ENCODE peak calls at places on chromosome 20, in ten cellular contexts. F is HFF-Myc, X is PC-3, B is HCT116, E is tibial artery, L is IMR-90, Y is WERI-Rb-1, T is colonic mucosa, Q is Peyer's patch, S is BE2C. J is an unnamed sample.

GRCh38 chr20:23564927-23565326 is 3.4 kb downstream of the CST9L start:
- DNase-seq in F (no peak), X (no peak), B (no peak), E (no peak), L (no peak), Y (no peak), T (no peak), Q (no peak), S (no peak), J (no peak)

GRCh38 chr20:24814556-24815195 is 134.4 kb upstream of the CST7 start:
- DNase-seq in F (no peak), X (no peak), B (no peak), E (no peak), L (no peak), Y (no peak), T (no peak), Q (no peak), S (no peak), J (no peak)

GRCh38 chr20:45552456-45552855 is 5.3 kb upstream of the EPPIN start:
- DNase-seq in F (no peak), X (no peak), B (no peak), E (no peak), L (no peak), Y (no peak), T (peak), Q (no peak), S (no peak), J (no peak)

GRCh38 chr20:35369804-35370203 is 42.0 kb downstream of the UQCC1 start:
- DNase-seq in F (no peak), X (no peak), B (no peak), E (no peak), L (peak), Y (no peak), T (no peak), Q (no peak), S (no peak), J (no peak)

GRCh38 chr20:25009218-25010145 is 16.9 kb upstream of the APMAP start:
- DNase-seq in F (no peak), X (no peak), B (no peak), E (peak), L (no peak), Y (no peak), T (no peak), Q (peak), S (no peak), J (no peak)

GRCh38 chr20:64119681-64120341 is 12.4 kb upstream of the NPBWR2 start:
- DNase-seq in F (no peak), X (no peak), B (peak), E (no peak), L (no peak), Y (no peak), T (no peak), Q (peak), S (no peak), J (no peak)

GRCh38 chr20:9884666-9885065 is 45.8 kb upstream of the PAK5 start:
- DNase-seq in F (no peak), X (peak), B (no peak), E (no peak), L (peak), Y (no peak), T (no peak), Q (no peak), S (no peak), J (no peak)

GRCh38 chr20:57547250-57547649 is 13.7 kb upstream of the PCK1 start:
- DNase-seq in F (no peak), X (peak), B (no peak), E (no peak), L (peak), Y (no peak), T (no peak), Q (peak), S (no peak), J (no peak)

GRCh38 chr20:3323398-3323797 is 84.1 kb downstream of the DNAAF9 start:
- DNase-seq in F (no peak), X (peak), B (no peak), E (peak), L (no peak), Y (no peak), T (no peak), Q (no peak), S (no peak), J (no peak)

GRCh38 chr20:24752612-24753011 is 196.5 kb upstream of the CST7 start:
- DNase-seq in F (no peak), X (no peak), B (no peak), E (no peak), L (no peak), Y (no peak), T (peak), Q (no peak), S (no peak), J (no peak)

GRCh38 chr20:20321134-20321533 is 46.8 kb upstream of the INSM1 start:
- DNase-seq in F (no peak), X (peak), B (no peak), E (no peak), L (no peak), Y (no peak), T (no peak), Q (no peak), S (no peak), J (no peak)

GRCh38 chr20:40223818-40224217 is 465.2 kb downstream of the MAFB start:
- DNase-seq in F (no peak), X (no peak), B (no peak), E (no peak), L (no peak), Y (no peak), T (no peak), Q (no peak), S (no peak), J (no peak)

GRCh38 chr20:50389437-50389807 is 120.8 kb upstream of the PTPN1 start:
- DNase-seq in F (no peak), X (no peak), B (no peak), E (peak), L (no peak), Y (no peak), T (peak), Q (no peak), S (no peak), J (no peak)

GRCh38 chr20:6606651-6607050 is 160.8 kb upstream of the BMP2 start:
- DNase-seq in F (no peak), X (no peak), B (no peak), E (no peak), L (no peak), Y (no peak), T (no peak), Q (no peak), S (no peak), J (no peak)

GRCh38 chr20:2524435-2525272 is 11.7 kb upstream of the TMC2 start:
- DNase-seq in F (no peak), X (peak), B (peak), E (peak), L (peak), Y (peak), T (peak), Q (peak), S (peak), J (no peak)

GRCh38 chr20:24863356-24863755 is 85.7 kb upstream of the CST7 start:
- DNase-seq in F (no peak), X (no peak), B (no peak), E (no peak), L (peak), Y (no peak), T (no peak), Q (no peak), S (no peak), J (no peak)

GRCh38 chr20:12594410-12595130 is 414.2 kb upstream of the SPTLC3 start:
- DNase-seq in F (no peak), X (peak), B (no peak), E (no peak), L (no peak), Y (no peak), T (no peak), Q (no peak), S (peak), J (no peak)

GRCh38 chr20:41340327-41341055 is at the start of gene LPIN3:
- DNase-seq in F (peak), X (peak), B (peak), E (peak), L (peak), Y (peak), T (peak), Q (peak), S (peak), J (peak)

GRCh38 chr20:41334452-41335421 is 5.9 kb upstream of the LPIN3 start:
- DNase-seq in F (no peak), X (no peak), B (no peak), E (no peak), L (peak), Y (no peak), T (no peak), Q (no peak), S (no peak), J (no peak)

DNA sequence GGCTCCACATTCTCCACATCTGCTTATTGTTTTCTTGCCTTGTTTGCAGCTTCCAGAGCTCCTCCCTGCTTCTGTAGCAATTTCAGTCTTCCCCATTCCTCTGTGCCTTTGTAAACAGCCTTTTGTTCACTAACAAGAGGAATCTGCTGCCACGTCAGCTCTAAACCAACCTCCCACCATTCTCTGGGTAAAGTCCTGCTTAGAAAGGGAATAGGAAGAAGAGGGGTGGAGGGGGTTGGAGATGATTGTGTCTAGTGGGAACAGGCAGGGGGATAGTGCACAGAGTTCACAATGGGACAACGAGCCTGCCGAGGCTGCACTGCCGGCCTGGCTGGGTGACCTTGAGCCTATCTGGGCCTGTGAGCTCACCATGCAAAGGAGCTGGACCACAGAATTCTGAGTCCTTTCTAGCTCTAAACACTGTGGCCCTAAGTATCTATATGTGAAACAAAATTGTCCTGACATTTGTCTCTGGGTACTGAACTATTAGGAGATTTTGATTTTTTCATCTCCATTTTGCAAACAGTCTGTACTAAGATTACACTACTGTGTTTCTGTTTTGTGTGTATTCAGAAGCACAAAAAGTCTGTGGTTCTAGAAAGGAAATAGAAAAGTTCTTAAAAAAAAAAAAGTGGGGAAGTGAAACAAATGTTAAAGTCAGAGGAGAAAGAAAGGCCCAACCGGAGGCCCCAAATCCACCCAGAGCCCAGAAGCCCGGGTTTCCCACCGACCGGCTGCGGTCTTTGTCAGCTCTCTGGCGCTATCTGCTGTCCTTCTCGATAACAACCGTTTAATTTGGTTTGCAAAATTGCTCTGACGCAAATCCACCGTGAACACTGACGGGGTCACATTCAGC is 1.4 kb upstream of the PRND start:
- DNase-seq in F (peak), X (peak), B (peak), E (peak), L (peak), Y (peak), T (peak), Q (peak), S (peak), J (no peak)
- H3K4me3 ChIP-seq in F (no peak), X (peak), B (no peak), E (no peak), L (no peak), Y (no peak), T (no peak), Q (no peak), S (no peak), J (no peak)

GRCh38 chr20:37243076-37243936 is 18.3 kb downstream of the GHRH start:
- DNase-seq in F (no peak), X (no peak), B (no peak), E (no peak), L (no peak), Y (peak), T (no peak), Q (no peak), S (peak), J (no peak)
- TF ChIP-seq CTCF in F (peak), X (peak), B (peak), E (no peak), L (no peak), Y (peak), T (no peak), Q (no peak), S (peak), J (peak)

DNA sequence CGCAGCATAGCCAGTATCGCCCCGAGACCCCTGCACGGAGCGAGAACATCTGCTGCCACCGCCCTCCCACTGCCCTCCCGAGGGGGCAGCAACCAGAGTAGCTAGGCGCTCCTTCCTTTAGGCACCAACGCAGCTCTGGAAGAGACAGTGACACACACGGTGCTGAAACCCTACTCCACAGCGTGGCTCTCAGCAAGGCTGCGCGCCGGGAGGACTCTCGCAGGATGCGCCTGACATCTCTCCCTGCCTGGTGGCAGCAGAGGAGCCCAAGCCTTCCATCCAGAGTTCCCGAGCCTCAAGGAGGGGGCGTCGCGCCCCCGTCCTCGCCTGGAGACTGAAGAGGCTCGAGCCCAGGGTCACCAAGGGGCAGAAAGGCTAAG is 2.1 kb downstream of the TAF4 start:
- DNase-seq in F (no peak), X (no peak), B (no peak), E (no peak), L (peak), Y (no peak), T (no peak), Q (no peak), S (peak), J (no peak)
- H3K4me3 ChIP-seq in F (peak), X (peak), B (no peak), E (no peak), L (peak), Y (no peak), T (peak), Q (peak), S (peak), J (peak)

GRCh38 chr20:22455259-22455658 is 129.1 kb downstream of the FOXA2 start:
- DNase-seq in F (no peak), X (no peak), B (no peak), E (no peak), L (no peak), Y (no peak), T (no peak), Q (no peak), S (no peak), J (no peak)

GRCh38 chr20:22456109-22456508 is 128.3 kb downstream of the FOXA2 start:
- DNase-seq in F (no peak), X (no peak), B (no peak), E (no peak), L (no peak), Y (no peak), T (no peak), Q (no peak), S (no peak), J (no peak)

GRCh38 chr20:22450540-22450939 is 133.8 kb downstream of the FOXA2 start:
- DNase-seq in F (no peak), X (no peak), B (no peak), E (no peak), L (no peak), Y (no peak), T (no peak), Q (no peak), S (no peak), J (no peak)

GRCh38 chr20:22452442-22453011 is 131.8 kb downstream of the FOXA2 start:
- DNase-seq in F (no peak), X (no peak), B (no peak), E (no peak), L (no peak), Y (no peak), T (no peak), Q (no peak), S (no peak), J (no peak)

GRCh38 chr20:22453244-22454080 is 130.9 kb downstream of the FOXA2 start:
- DNase-seq in F (no peak), X (peak), B (peak), E (no peak), L (no peak), Y (no peak), T (peak), Q (no peak), S (no peak), J (no peak)
- TF ChIP-seq CTCF in F (peak), X (peak), B (peak), E (no peak), L (peak), Y (peak), T (peak), Q (peak), S (peak), J (peak)

GRCh38 chr20:309306-309840 is 12.0 kb downstream of the ZCCHC3 start:
- DNase-seq in F (no peak), X (no peak), B (no peak), E (no peak), L (peak), Y (no peak), T (no peak), Q (no peak), S (no peak), J (no peak)
- H3K4me3 ChIP-seq in F (peak), X (no peak), B (no peak), E (peak), L (peak), Y (no peak), T (no peak), Q (peak), S (peak), J (peak)

J was measured in retinal pigment epithelial cell.